ENCODE peak calls at places on chromosomes 2 and 18, in six cellular contexts. M, T, L, F, E and B are unnamed samples.

GRCh38 chr2:41768301-41768700 is 279.5 kb upstream of the PKDCC start:
- DNase-seq in L (no peak), F (no peak), M (no peak), E (no peak), T (no peak), B (no peak)

GRCh38 chr2:196046123-196046917 is 22.3 kb downstream of the DNAH7 start:
- DNase-seq in M (no peak), T (peak; percentile 24), F (no peak), L (no peak), E (no peak), B (no peak)

GRCh38 chr18:45688834-45689233 is 35.1 kb upstream of the SLC14A1 start:
- DNase-seq in L (no peak), F (no peak), E (no peak), M (no peak), T (no peak), B (peak; percentile 91)

GRCh38 chr2:60485055-60485454 is 68.4 kb downstream of the BCL11A start:
- DNase-seq in L (no peak), F (no peak), E (no peak), T (no peak), M (no peak), B (no peak)

GRCh38 chr18:47397671-47398319 is 146.3 kb upstream of the SKOR2 start:
- DNase-seq in F (no peak), M (peak; percentile 6), T (no peak), E (peak; percentile 51), L (no peak), B (peak; percentile 49)

GRCh38 chr2:38097611-38098350 is 21.8 kb upstream of the CYP1B1 start:
- DNase-seq in L (no peak), E (no peak), T (peak; percentile 78), F (no peak), M (no peak), B (no peak)

GRCh38 chr2:238141541-238142318 is 3.3 kb downstream of the KLHL30 start:
- DNase-seq in F (no peak), E (no peak), L (peak; percentile 50), T (no peak), M (no peak), B (no peak)

GRCh38 chr2:174669321-174669720 is 71.7 kb upstream of the WIPF1 start:
- DNase-seq in F (no peak), T (no peak), M (no peak), E (no peak), L (no peak), B (no peak)

GRCh38 chr2:64797881-64798590 is 144.3 kb upstream of the SERTAD2 start:
- DNase-seq in M (no peak), T (peak; percentile 92), F (no peak), E (no peak), L (no peak), B (no peak)

GRCh38 chr18:59957957-59958356 is 58.2 kb downstream of the PMAIP1 start:
- DNase-seq in F (peak; percentile 92), T (peak; percentile 74), L (peak; percentile 60), M (no peak), E (peak; percentile 14), B (peak; percentile 15)

GRCh38 chr18:50869150-50869549 is 9.8 kb upstream of the ME2 start:
- DNase-seq in T (no peak), M (no peak), F (no peak), E (no peak), L (no peak), B (no peak)

DNA sequence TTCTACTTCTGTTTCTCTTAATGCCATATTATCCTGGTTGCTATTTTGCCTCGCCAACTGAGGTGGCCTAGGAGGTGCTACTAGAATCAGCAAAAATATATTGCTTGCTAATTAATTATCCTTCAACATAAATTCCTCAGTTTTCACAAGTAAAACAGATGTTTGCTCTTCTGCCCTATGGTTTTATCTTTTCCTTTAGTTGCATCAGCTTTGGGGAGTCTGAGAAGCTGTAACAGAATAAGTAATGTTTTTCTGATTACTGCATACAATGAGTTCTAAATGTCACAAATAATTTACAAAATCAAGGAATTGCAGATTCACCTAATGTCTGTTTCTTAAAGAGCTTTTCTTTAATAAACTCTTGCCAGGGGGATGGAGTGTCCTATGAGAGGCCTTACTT is 36.7 kb downstream of the GULP1 start:
- DNase-seq in F (no peak), E (no peak), L (no peak), T (no peak), M (no peak), B (no peak)
- TF ChIP-seq CTCF in F (no peak), E (no peak), L (no peak), T (no peak), M (no peak), B (no peak)

GRCh38 chr18:11570770-11571169 is 38.6 kb upstream of the SLC35G4 start:
- DNase-seq in M (no peak), E (no peak), T (no peak), F (no peak), L (no peak), B (peak; percentile 24)
- TF ChIP-seq CTCF in M (peak; percentile 51), E (peak; percentile 35), T (peak; percentile 27), F (peak; percentile 11), L (peak; percentile 64), B (no peak)

GRCh38 chr2:233814436-233814835 is 36.3 kb downstream of the MROH2A start:
- DNase-seq in L (no peak), F (peak; percentile 3), M (no peak), T (no peak), E (no peak), B (no peak)
- TF ChIP-seq CTCF in L (no peak), F (no peak), M (no peak), T (no peak), E (no peak), B (no peak)

GRCh38 chr18:12421732-12422131 is 14.0 kb downstream of the PRELID3A start:
- DNase-seq in E (no peak), L (no peak), M (no peak), F (no peak), T (no peak), B (no peak)
- TF ChIP-seq CTCF in E (no peak), L (no peak), M (no peak), F (no peak), T (no peak), B (no peak)

DNA sequence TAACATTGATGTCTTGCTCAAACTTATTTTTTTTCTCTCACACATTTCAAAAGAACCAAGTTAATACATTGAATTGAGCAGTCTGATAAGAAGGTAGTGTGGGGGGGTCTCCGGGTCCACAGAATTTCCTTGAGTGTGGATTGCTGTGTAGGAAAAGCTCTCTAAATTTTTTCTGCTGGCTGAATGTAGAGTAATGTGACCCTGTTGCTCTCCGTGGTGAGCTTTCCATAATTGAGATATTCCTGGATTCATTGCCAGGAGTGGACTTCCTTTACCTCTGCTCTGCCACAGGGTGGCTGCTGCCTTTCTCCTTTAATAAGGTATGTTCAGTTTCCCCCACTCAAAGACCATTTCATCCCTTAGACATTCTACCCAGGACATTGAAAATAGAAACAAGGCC is 50.9 kb downstream of the PKP4 start:
- DNase-seq in M (no peak), F (no peak), L (no peak), E (no peak), T (peak; percentile 48), B (no peak)
- TF ChIP-seq CTCF in M (no peak), F (no peak), L (no peak), E (no peak), T (no peak), B (no peak)

DNA sequence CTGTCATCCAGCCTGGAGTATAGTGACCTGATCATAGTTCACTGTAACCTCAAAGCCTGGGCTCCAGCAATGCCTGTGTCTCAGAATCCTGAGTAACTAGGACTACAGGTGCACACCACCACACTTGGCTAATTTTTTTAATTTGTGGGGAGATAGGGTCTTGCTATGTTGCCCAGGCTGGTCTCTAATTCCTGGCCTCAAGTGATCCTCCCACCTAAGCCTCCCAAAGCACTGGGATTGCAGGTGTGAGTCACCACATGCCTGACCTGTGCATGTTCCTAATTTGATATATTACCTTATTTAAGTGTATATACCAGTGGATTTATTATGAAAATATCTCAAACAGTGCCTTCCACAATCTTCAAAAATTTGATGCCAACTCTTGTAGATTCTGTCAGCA is 123.6 kb upstream of the XIRP2 start:
- DNase-seq in M (no peak), E (no peak), L (no peak), T (no peak), F (no peak), B (no peak)
- TF ChIP-seq CTCF in M (no peak), E (no peak), L (no peak), T (no peak), F (no peak), B (no peak)

DNA sequence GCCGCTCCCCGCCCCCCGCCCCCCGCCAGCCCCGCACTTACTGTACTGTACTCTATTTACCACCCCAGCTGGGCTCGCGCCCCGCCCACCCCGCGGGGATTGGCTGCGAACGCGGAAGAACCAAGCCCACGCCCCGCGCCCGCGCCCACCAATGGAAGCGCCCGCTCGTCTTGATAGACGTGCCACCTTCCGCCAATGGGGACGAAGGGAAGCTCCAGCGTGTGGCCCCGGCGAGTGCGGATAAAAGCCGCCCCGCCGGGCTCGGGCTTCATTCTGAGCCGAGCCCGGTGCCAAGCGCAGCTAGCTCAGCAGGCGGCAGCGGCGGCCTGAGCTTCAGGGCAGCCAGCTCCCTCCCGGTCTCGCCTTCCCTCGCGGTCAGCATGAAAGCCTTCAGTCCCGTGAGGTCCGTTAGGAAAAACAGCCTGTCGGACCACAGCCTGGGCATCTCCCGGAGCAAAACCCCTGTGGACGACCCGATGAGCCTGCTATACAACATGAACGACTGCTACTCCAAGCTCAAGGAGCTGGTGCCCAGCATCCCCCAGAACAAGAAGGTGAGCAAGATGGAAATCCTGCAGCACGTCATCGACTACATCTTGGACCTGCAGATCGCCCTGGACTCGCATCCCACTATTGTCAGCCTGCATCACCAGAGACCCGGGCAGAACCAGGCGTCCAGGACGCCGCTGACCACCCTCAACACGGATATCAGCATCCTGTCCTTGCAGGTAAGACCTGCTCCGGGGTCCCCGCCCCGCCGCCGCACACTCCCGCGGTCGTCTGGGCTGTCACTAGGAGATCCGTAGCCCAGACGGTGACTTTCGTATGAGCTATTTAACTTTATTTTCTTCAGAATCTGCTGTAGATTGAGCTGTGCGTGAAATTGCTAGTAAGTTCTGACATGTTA is at the start of gene ID2:
- DNase-seq in F (peak; percentile 100), T (peak; percentile 98), M (peak; percentile 97), L (peak; percentile 98), E (peak; percentile 97), B (peak; percentile 99)
- TF ChIP-seq CTCF in F (peak; percentile 5), T (no peak), M (peak; percentile 18), L (peak; percentile 18), E (peak; percentile 3), B (no peak)

DNA sequence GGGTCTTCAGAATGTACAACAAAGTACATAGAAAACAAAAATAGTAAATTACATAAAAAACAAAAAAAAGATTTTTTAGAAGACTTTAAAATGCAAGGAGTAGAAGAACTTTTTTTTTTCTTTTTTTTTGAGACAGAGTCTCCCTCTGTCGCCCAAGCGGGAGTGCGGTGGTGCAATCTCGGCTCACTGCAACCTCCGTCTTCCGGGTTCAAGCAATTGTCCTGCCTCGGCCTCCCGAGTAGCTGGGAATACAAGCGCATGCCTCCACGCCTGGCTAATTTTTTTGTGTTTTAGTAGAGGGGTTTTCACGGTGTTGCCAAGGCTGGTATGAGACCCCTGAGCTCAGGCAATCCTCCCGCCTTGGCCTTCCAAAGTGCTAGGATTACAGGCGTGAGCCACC is 104.5 kb upstream of the ZC3H15 start:
- DNase-seq in L (no peak), E (no peak), T (no peak), F (no peak), M (no peak), B (no peak)
- TF ChIP-seq CTCF in L (no peak), E (no peak), T (no peak), F (no peak), M (no peak), B (no peak)